ENCODE peak calls at places on chromosomes 16 and 17, in six cellular contexts. G is esophagus muscularis mucosa, W is breast epithelium, U is GM12864, Q is GM23338, D is NB4. P is an unnamed sample.

GRCh38 chr17:41527076-41528023 is 758 bp downstream of the KRT19 start:
- DNase-seq in G (no peak), W (no peak), U (no peak), Q (peak), D (no peak), P (no peak)

GRCh38 chr17:43549496-43549895 is 3.4 kb upstream of the ETV4 start:
- DNase-seq in G (no peak), W (no peak), U (no peak), Q (peak), D (no peak), P (no peak)

GRCh38 chr17:4959261-4959965 is 8.2 kb downstream of the SPAG7 start:
- DNase-seq in G (no peak), W (no peak), U (no peak), Q (no peak), D (no peak), P (no peak)

GRCh38 chr17:16923097-16923903 is 48.6 kb downstream of the TNFRSF13B start:
- DNase-seq in G (no peak), W (no peak), U (no peak), Q (no peak), D (no peak), P (no peak)

GRCh38 chr17:15886804-15887203 is 58.1 kb upstream of the ADORA2B start:
- DNase-seq in G (no peak), W (no peak), U (no peak), Q (no peak), D (peak), P (no peak)

GRCh38 chr17:72985882-72986720 is 106.4 kb downstream of the SLC39A11 start:
- DNase-seq in G (peak), W (peak), U (no peak), Q (peak), D (peak), P (peak)

GRCh38 chr17:76382305-76382802 is 2.1 kb upstream of the SPHK1 start:
- DNase-seq in G (no peak), W (peak), U (no peak), Q (peak), D (no peak), P (no peak)

GRCh38 chr17:1533649-1534325 is 17.4 kb upstream of the INPP5K start:
- DNase-seq in G (no peak), W (no peak), U (no peak), Q (no peak), D (no peak), P (no peak)

GRCh38 chr17:882827-883585 is 96.6 kb downstream of the NXN start:
- DNase-seq in G (no peak), W (peak), U (no peak), Q (peak), D (no peak), P (no peak)

GRCh38 chr17:69268442-69269068 is 39.9 kb upstream of the ABCA10 start:
- DNase-seq in G (no peak), W (no peak), U (no peak), Q (no peak), D (no peak), P (no peak)

GRCh38 chr16:53518550-53519416 is 15.8 kb upstream of the AKTIP start:
- DNase-seq in G (no peak), W (peak), U (peak), Q (no peak), D (peak), P (no peak)

DNA sequence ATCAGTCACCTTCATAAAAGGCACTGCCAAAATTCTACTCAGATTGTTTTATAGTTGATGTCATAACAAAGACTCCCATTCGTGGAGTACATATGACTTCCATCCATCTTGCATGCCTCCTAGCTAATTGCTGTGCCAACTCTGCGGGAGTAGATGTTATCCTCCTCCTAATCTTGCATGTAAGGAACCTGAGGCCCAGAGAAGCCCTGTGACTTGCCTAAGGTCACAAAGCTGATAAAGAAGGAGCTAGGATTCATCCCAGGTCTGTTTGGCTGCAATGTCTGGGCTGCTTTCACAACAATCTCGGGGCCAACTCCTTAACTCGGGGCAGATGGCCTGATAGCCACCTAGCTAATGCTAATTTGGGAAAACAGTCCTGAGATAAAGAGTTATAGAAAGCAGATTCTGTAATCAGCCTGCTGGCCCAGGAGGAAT is 87.3 kb downstream of the YPEL2 start:
- DNase-seq in G (no peak), W (no peak), U (no peak), Q (no peak), D (no peak), P (no peak)
- TF ChIP-seq CTCF in G (no peak), W (no peak), U (no peak), Q (no peak), D (no peak), P (no peak)

GRCh38 chr16:57801098-57801855 is 1.0 kb downstream of the KIFC3 start:
- DNase-seq in G (no peak), W (no peak), U (no peak), Q (peak), D (peak), P (no peak)

GRCh38 chr16:57803413-57803990 is 1.2 kb upstream of the KIFC3 start:
- DNase-seq in G (no peak), W (no peak), U (no peak), Q (peak), D (peak), P (no peak)

GRCh38 chr16:57802635-57803412 is 533 bp upstream of the KIFC3 start:
- DNase-seq in G (no peak), W (no peak), U (no peak), Q (peak), D (peak), P (no peak)

GRCh38 chr16:57800213-57801097 is 1.8 kb downstream of the KIFC3 start:
- DNase-seq in G (no peak), W (no peak), U (no peak), Q (no peak), D (peak), P (no peak)

GRCh38 chr16:57801856-57802634 is at the start of gene KIFC3:
- DNase-seq in G (no peak), W (no peak), U (no peak), Q (peak), D (peak), P (peak)
- TF ChIP-seq CTCF in G (no peak), W (no peak), U (no peak), Q (no peak), D (no peak), P (peak)

DNA sequence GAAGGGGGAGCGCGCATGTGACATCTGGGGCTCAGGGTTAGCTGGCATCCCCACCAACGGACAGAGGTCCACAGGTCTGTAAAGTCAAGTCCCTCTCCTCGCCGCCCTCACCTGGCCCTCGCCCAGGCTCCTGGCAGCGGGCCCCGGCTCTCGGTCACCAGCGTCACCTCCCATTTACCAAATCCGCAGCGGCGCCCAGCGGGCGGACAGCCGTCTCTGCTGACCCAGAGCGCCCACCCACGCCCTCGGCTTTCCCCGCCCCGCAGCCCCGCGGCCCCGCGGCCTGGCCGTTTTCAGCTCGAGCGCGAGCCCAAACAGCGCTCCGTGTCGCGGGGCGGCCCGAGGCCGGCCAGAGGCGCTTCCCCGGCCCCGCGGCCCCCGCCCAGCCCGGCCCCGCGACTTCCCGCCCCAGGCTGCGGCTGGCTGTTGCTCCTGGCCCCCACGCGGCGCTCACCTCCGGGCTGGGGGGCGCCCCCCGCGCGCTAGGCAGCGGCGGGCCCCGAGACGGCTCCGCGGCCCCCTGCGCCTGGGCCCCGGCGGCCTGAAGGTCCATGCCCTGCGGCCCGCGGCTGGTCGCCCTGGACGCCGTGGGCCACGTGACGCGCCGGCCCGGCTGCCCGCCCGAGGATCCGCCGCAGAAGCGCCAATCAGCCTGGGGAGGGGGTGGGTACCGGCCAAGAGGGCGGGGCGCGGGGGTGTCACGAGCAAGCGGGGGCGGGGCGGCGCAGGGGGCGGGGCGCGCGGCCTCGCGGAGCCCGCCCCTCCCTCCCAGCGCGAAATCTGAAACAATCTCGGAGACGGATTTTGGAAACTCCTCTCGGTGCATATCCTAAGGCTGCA is at the start of gene COPRS:
- DNase-seq in G (peak), W (peak), U (no peak), Q (peak), D (peak), P (peak)
- TF ChIP-seq CTCF in G (peak), W (no peak), U (no peak), Q (no peak), D (no peak), P (peak)

GRCh38 chr16:88543230-88543813 is 26.9 kb upstream of the ZC3H18 start:
- DNase-seq in G (no peak), W (no peak), U (no peak), Q (no peak), D (no peak), P (no peak)
- TF ChIP-seq CTCF in G (no peak), W (no peak), U (no peak), Q (no peak), D (no peak), P (no peak)

DNA sequence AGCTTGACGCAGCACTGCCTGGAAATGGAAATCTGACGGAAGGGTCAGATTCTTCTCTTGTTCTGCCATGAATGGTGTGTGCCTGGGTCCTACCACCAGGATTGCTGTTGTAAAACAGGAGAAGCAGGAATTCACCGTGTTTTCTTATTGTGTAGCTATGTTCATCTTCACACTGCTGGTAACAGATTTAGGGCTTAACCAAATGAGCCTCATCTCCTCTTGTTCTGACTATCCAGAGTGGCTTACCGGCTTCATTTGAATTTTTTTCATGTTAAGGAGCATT is 97.3 kb upstream of the CHMP6 start:
- DNase-seq in G (no peak), W (no peak), U (no peak), Q (no peak), D (no peak), P (no peak)
- TF ChIP-seq CTCF in G (no peak), W (no peak), U (peak), Q (peak), D (no peak), P (peak)

DNA sequence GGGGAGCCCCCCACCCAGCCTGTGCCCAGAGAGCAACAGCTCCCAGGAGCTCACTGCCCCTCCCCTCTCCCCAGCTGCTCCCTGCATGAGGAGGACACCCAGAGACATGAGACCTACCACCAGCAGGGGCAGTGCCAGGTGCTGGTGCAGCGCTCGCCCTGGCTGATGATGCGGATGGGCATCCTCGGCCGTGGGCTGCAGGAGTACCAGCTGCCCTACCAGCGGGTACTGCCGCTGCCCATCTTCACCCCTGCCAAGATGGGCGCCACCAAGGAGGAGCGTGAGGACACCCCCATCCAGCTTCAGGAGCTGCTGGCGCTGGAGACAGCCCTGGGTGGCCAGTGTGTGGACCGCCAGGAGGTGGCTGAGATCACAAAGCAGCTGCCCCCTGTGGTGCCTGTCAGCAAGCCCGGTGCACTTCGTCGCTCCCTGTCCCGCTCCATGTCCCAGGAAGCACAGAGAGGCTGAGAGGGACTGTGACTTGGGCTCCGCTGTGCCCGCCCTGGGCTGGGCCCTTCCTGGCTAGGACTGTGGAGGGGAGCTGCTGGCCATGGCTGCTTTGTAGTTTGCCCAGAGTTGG is 583 bp downstream of the TCAP start:
- DNase-seq in G (no peak), W (no peak), U (no peak), Q (no peak), D (peak), P (no peak)
- TF ChIP-seq CTCF in G (no peak), W (peak), U (no peak), Q (no peak), D (peak), P (peak)